ENCODE peak calls at places on chromosome 15, in six cellular contexts. One of them, this sample, is unnamed.

GRCh38 chr15:73935547-73935946 is 9.3 kb downstream of the LOXL1 start:
- DNase-seq in GM12878: no peak
- DNase-seq in endodermal cell: no peak
- DNase-seq in activated T-cell treated with anti-CD3 and anti-CD28 coated beads, Interleukin-2, amount 50 U/mL, for 72 hours: no peak
- DNase-seq in neural progenitor cell: peak
- DNase-seq in HuH-7.5: no peak
- DNase-seq in this sample: no peak

GRCh38 chr15:98799461-98799971 is 151.2 kb downstream of the IGF1R start:
- DNase-seq in HuH-7.5: peak
- DNase-seq in GM12878: no peak
- DNase-seq in endodermal cell: peak
- DNase-seq in neural progenitor cell: peak
- DNase-seq in activated T-cell treated with anti-CD3 and anti-CD28 coated beads, Interleukin-2, amount 50 U/mL, for 72 hours: no peak
- DNase-seq in this sample: peak

GRCh38 chr15:89362203-89363101 is 27.8 kb upstream of the POLG start:
- DNase-seq in endodermal cell: no peak
- DNase-seq in GM12878: no peak
- DNase-seq in neural progenitor cell: peak
- DNase-seq in HuH-7.5: no peak
- DNase-seq in activated T-cell treated with anti-CD3 and anti-CD28 coated beads, Interleukin-2, amount 50 U/mL, for 72 hours: no peak
- DNase-seq in this sample: no peak

GRCh38 chr15:68228143-68228970 is 1.2 kb downstream of the CLN6 start:
- DNase-seq in activated T-cell treated with anti-CD3 and anti-CD28 coated beads, Interleukin-2, amount 50 U/mL, for 72 hours: no peak
- DNase-seq in neural progenitor cell: no peak
- DNase-seq in HuH-7.5: no peak
- DNase-seq in endodermal cell: peak
- DNase-seq in GM12878: no peak
- DNase-seq in this sample: no peak

GRCh38 chr15:89401636-89402252 is 67.1 kb upstream of the POLG start:
- DNase-seq in activated T-cell treated with anti-CD3 and anti-CD28 coated beads, Interleukin-2, amount 50 U/mL, for 72 hours: no peak
- DNase-seq in HuH-7.5: no peak
- DNase-seq in neural progenitor cell: no peak
- DNase-seq in GM12878: no peak
- DNase-seq in endodermal cell: no peak
- DNase-seq in this sample: peak

GRCh38 chr15:90483012-90483307 is 46.8 kb upstream of the CRTC3 start:
- DNase-seq in GM12878: no peak
- DNase-seq in endodermal cell: no peak
- DNase-seq in activated T-cell treated with anti-CD3 and anti-CD28 coated beads, Interleukin-2, amount 50 U/mL, for 72 hours: no peak
- DNase-seq in HuH-7.5: no peak
- DNase-seq in neural progenitor cell: no peak
- DNase-seq in this sample: no peak

GRCh38 chr15:72312605-72313447 is 7.1 kb downstream of the CELF6 start:
- DNase-seq in GM12878: no peak
- DNase-seq in endodermal cell: peak
- DNase-seq in HuH-7.5: peak
- DNase-seq in activated T-cell treated with anti-CD3 and anti-CD28 coated beads, Interleukin-2, amount 50 U/mL, for 72 hours: peak
- DNase-seq in neural progenitor cell: peak
- DNase-seq in this sample: peak

GRCh38 chr15:38996111-38996541 is 431.5 kb upstream of the RASGRP1 start:
- DNase-seq in neural progenitor cell: no peak
- DNase-seq in endodermal cell: no peak
- DNase-seq in HuH-7.5: no peak
- DNase-seq in GM12878: no peak
- DNase-seq in activated T-cell treated with anti-CD3 and anti-CD28 coated beads, Interleukin-2, amount 50 U/mL, for 72 hours: no peak
- DNase-seq in this sample: no peak

GRCh38 chr15:48096813-48097212 is 24.0 kb upstream of the SLC24A5 start:
- DNase-seq in endodermal cell: no peak
- DNase-seq in neural progenitor cell: no peak
- DNase-seq in activated T-cell treated with anti-CD3 and anti-CD28 coated beads, Interleukin-2, amount 50 U/mL, for 72 hours: no peak
- DNase-seq in HuH-7.5: no peak
- DNase-seq in GM12878: no peak
- DNase-seq in this sample: no peak